ENCODE peak calls at places on chromosomes 6 and 20, in eight cellular contexts. One of them, this sample, is unnamed.

GRCh38 chr6:147040041-147040440 is 164.2 kb upstream of the STXBP5 start:
- DNase-seq in HCT116: no peak
- DNase-seq in body of pancreas: no peak
- DNase-seq in lower lobe of right lung: no peak
- DNase-seq in ovary: no peak
- DNase-seq in bronchial epithelial cell: no peak
- DNase-seq in HFF-Myc: no peak
- DNase-seq in progenitor cell of endocrine pancreas: no peak
- DNase-seq in this sample: peak; percentile 29

GRCh38 chr6:36947570-36948351 is 6.8 kb upstream of the PI16 start:
- DNase-seq in HCT116: peak; percentile 39
- DNase-seq in body of pancreas: no peak
- DNase-seq in lower lobe of right lung: no peak
- DNase-seq in ovary: no peak
- DNase-seq in bronchial epithelial cell: no peak
- DNase-seq in HFF-Myc: no peak
- DNase-seq in progenitor cell of endocrine pancreas: no peak
- DNase-seq in this sample: no peak

GRCh38 chr6:122165014-122165413 is 234.4 kb upstream of the HSF2 start:
- DNase-seq in HCT116: no peak
- DNase-seq in body of pancreas: no peak
- DNase-seq in lower lobe of right lung: no peak
- DNase-seq in ovary: no peak
- DNase-seq in bronchial epithelial cell: no peak
- DNase-seq in HFF-Myc: no peak
- DNase-seq in progenitor cell of endocrine pancreas: no peak
- DNase-seq in this sample: no peak

GRCh38 chr6:1208876-1209275 is 103.0 kb upstream of the FOXQ1 start:
- DNase-seq in HCT116: no peak
- DNase-seq in body of pancreas: no peak
- DNase-seq in lower lobe of right lung: no peak
- DNase-seq in ovary: no peak
- DNase-seq in bronchial epithelial cell: peak; percentile 72
- DNase-seq in HFF-Myc: no peak
- DNase-seq in progenitor cell of endocrine pancreas: no peak
- DNase-seq in this sample: peak; percentile 7

GRCh38 chr6:4059115-4059777 is 19.7 kb downstream of the FAM217A start:
- DNase-seq in HCT116: no peak
- DNase-seq in body of pancreas: no peak
- DNase-seq in lower lobe of right lung: no peak
- DNase-seq in ovary: no peak
- DNase-seq in bronchial epithelial cell: peak; percentile 93
- DNase-seq in HFF-Myc: peak; percentile 63
- DNase-seq in progenitor cell of endocrine pancreas: no peak
- DNase-seq in this sample: peak; percentile 74

GRCh38 chr20:13341737-13342393 is 120.8 kb downstream of the ISM1 start:
- DNase-seq in HCT116: no peak
- DNase-seq in body of pancreas: no peak
- DNase-seq in lower lobe of right lung: no peak
- DNase-seq in ovary: no peak
- DNase-seq in bronchial epithelial cell: no peak
- DNase-seq in HFF-Myc: peak; percentile 52
- DNase-seq in progenitor cell of endocrine pancreas: no peak
- DNase-seq in this sample: no peak

GRCh38 chr6:14447240-14447639 is 329.7 kb downstream of the CD83 start:
- DNase-seq in HCT116: no peak
- DNase-seq in body of pancreas: no peak
- DNase-seq in lower lobe of right lung: no peak
- DNase-seq in ovary: no peak
- DNase-seq in bronchial epithelial cell: peak; percentile 86
- DNase-seq in HFF-Myc: no peak
- DNase-seq in progenitor cell of endocrine pancreas: no peak
- DNase-seq in this sample: no peak

GRCh38 chr6:88376759-88377387 is 210.7 kb upstream of the CNR1 start:
- DNase-seq in HCT116: no peak
- DNase-seq in body of pancreas: no peak
- DNase-seq in lower lobe of right lung: no peak
- DNase-seq in ovary: no peak
- DNase-seq in bronchial epithelial cell: no peak
- DNase-seq in HFF-Myc: peak; percentile 24
- DNase-seq in progenitor cell of endocrine pancreas: no peak
- DNase-seq in this sample: peak; percentile 76

GRCh38 chr6:125188037-125188436 is 34.5 kb downstream of the TPD52L1 start:
- DNase-seq in HCT116: no peak
- DNase-seq in body of pancreas: no peak
- DNase-seq in lower lobe of right lung: no peak
- DNase-seq in ovary: no peak
- DNase-seq in bronchial epithelial cell: no peak
- DNase-seq in HFF-Myc: no peak
- DNase-seq in progenitor cell of endocrine pancreas: no peak
- DNase-seq in this sample: peak; percentile 69

GRCh38 chr6:10014561-10014960 is 400.3 kb downstream of the TFAP2A start:
- DNase-seq in HCT116: no peak
- DNase-seq in body of pancreas: no peak
- DNase-seq in lower lobe of right lung: no peak
- DNase-seq in ovary: no peak
- DNase-seq in bronchial epithelial cell: no peak
- DNase-seq in HFF-Myc: peak; percentile 10
- DNase-seq in progenitor cell of endocrine pancreas: no peak
- DNase-seq in this sample: no peak

GRCh38 chr6:108630050-108630714 is 69.5 kb downstream of the FOXO3 start:
- DNase-seq in HCT116: no peak
- DNase-seq in body of pancreas: no peak
- DNase-seq in lower lobe of right lung: no peak
- DNase-seq in ovary: no peak
- DNase-seq in bronchial epithelial cell: peak; percentile 52
- DNase-seq in HFF-Myc: no peak
- DNase-seq in progenitor cell of endocrine pancreas: no peak
- DNase-seq in this sample: no peak

GRCh38 chr20:17871181-17871580 is 97.4 kb downstream of the SNX5 start:
- DNase-seq in HCT116: no peak
- DNase-seq in body of pancreas: no peak
- DNase-seq in lower lobe of right lung: no peak
- DNase-seq in ovary: no peak
- DNase-seq in bronchial epithelial cell: no peak
- DNase-seq in HFF-Myc: no peak
- DNase-seq in progenitor cell of endocrine pancreas: no peak
- DNase-seq in this sample: peak; percentile 55

GRCh38 chr6:95094751-95095150 is 482.6 kb upstream of the MANEA start:
- DNase-seq in HCT116: peak; percentile 46
- DNase-seq in body of pancreas: no peak
- DNase-seq in lower lobe of right lung: no peak
- DNase-seq in ovary: no peak
- DNase-seq in bronchial epithelial cell: peak; percentile 87
- DNase-seq in HFF-Myc: no peak
- DNase-seq in progenitor cell of endocrine pancreas: no peak
- DNase-seq in this sample: peak; percentile 2

GRCh38 chr6:18477301-18477941 is 90.3 kb downstream of the RNF144B start:
- DNase-seq in HCT116: no peak
- DNase-seq in body of pancreas: no peak
- DNase-seq in lower lobe of right lung: no peak
- DNase-seq in ovary: no peak
- DNase-seq in bronchial epithelial cell: peak; percentile 29
- DNase-seq in HFF-Myc: no peak
- DNase-seq in progenitor cell of endocrine pancreas: no peak
- DNase-seq in this sample: no peak

GRCh38 chr6:88662163-88662580 is 301.2 kb downstream of the RNGTT start:
- DNase-seq in HCT116: peak; percentile 16
- DNase-seq in body of pancreas: peak; percentile 50
- DNase-seq in lower lobe of right lung: no peak
- DNase-seq in ovary: no peak
- DNase-seq in bronchial epithelial cell: no peak
- DNase-seq in HFF-Myc: no peak
- DNase-seq in progenitor cell of endocrine pancreas: no peak
- DNase-seq in this sample: no peak

GRCh38 chr6:25635886-25636317 is 16.1 kb upstream of the SCGN start:
- DNase-seq in HCT116: no peak
- DNase-seq in body of pancreas: no peak
- DNase-seq in lower lobe of right lung: no peak
- DNase-seq in ovary: no peak
- DNase-seq in bronchial epithelial cell: no peak
- DNase-seq in HFF-Myc: no peak
- DNase-seq in progenitor cell of endocrine pancreas: no peak
- DNase-seq in this sample: no peak

GRCh38 chr20:7656662-7657061 is 283.6 kb downstream of the HAO1 start:
- DNase-seq in HCT116: no peak
- DNase-seq in body of pancreas: no peak
- DNase-seq in lower lobe of right lung: no peak
- DNase-seq in ovary: no peak
- DNase-seq in bronchial epithelial cell: no peak
- DNase-seq in HFF-Myc: no peak
- DNase-seq in progenitor cell of endocrine pancreas: no peak
- DNase-seq in this sample: no peak

GRCh38 chr6:36738108-36738507 is 40.5 kb downstream of the RAB44 start:
- DNase-seq in HCT116: no peak
- DNase-seq in body of pancreas: no peak
- DNase-seq in lower lobe of right lung: no peak
- DNase-seq in ovary: no peak
- DNase-seq in bronchial epithelial cell: no peak
- DNase-seq in HFF-Myc: no peak
- DNase-seq in progenitor cell of endocrine pancreas: no peak
- DNase-seq in this sample: no peak

GRCh38 chr6:44539701-44540100 is 152.2 kb downstream of the CDC5L start:
- DNase-seq in HCT116: no peak
- DNase-seq in body of pancreas: no peak
- DNase-seq in lower lobe of right lung: no peak
- DNase-seq in ovary: no peak
- DNase-seq in bronchial epithelial cell: peak; percentile 63
- DNase-seq in HFF-Myc: no peak
- DNase-seq in progenitor cell of endocrine pancreas: no peak
- DNase-seq in this sample: no peak

GRCh38 chr20:1437222-1437904 is 29.3 kb downstream of the NSFL1C start:
- DNase-seq in HCT116: peak; percentile 71
- DNase-seq in body of pancreas: peak; percentile 67
- DNase-seq in lower lobe of right lung: peak; percentile 82
- DNase-seq in ovary: peak; percentile 69
- DNase-seq in bronchial epithelial cell: peak; percentile 72
- DNase-seq in HFF-Myc: peak; percentile 60
- DNase-seq in progenitor cell of endocrine pancreas: peak; percentile 51
- DNase-seq in this sample: peak; percentile 89

GRCh38 chr6:42774201-42774600 is 7.7 kb upstream of the BICRAL start:
- DNase-seq in HCT116: no peak
- DNase-seq in body of pancreas: no peak
- DNase-seq in lower lobe of right lung: no peak
- DNase-seq in ovary: no peak
- DNase-seq in bronchial epithelial cell: no peak
- DNase-seq in HFF-Myc: no peak
- DNase-seq in progenitor cell of endocrine pancreas: no peak
- DNase-seq in this sample: no peak

GRCh38 chr20:46357030-46357514 is 48.8 kb upstream of the CDH22 start:
- DNase-seq in HCT116: no peak
- DNase-seq in body of pancreas: no peak
- DNase-seq in lower lobe of right lung: no peak
- DNase-seq in ovary: peak; percentile 59
- DNase-seq in bronchial epithelial cell: no peak
- DNase-seq in HFF-Myc: no peak
- DNase-seq in progenitor cell of endocrine pancreas: no peak
- DNase-seq in this sample: no peak

GRCh38 chr20:20465259-20465658 is 97.4 kb downstream of the INSM1 start:
- DNase-seq in HCT116: no peak
- DNase-seq in body of pancreas: no peak
- DNase-seq in lower lobe of right lung: no peak
- DNase-seq in ovary: no peak
- DNase-seq in bronchial epithelial cell: no peak
- DNase-seq in HFF-Myc: no peak
- DNase-seq in progenitor cell of endocrine pancreas: no peak
- DNase-seq in this sample: no peak
- TF ChIP-seq CTCF in HCT116: peak; percentile 27
- TF ChIP-seq CTCF in body of pancreas: no peak
- TF ChIP-seq CTCF in lower lobe of right lung: no peak
- TF ChIP-seq CTCF in ovary: no peak
- TF ChIP-seq CTCF in bronchial epithelial cell: no peak
- TF ChIP-seq CTCF in HFF-Myc: peak; percentile 37
- TF ChIP-seq CTCF in progenitor cell of endocrine pancreas: peak; percentile 53
- TF ChIP-seq CTCF in this sample: peak; percentile 35

GRCh38 chr6:89934685-89935366 is 40.6 kb downstream of the GJA10 start:
- DNase-seq in HCT116: no peak
- DNase-seq in body of pancreas: no peak
- DNase-seq in lower lobe of right lung: no peak
- DNase-seq in ovary: no peak
- DNase-seq in bronchial epithelial cell: no peak
- DNase-seq in HFF-Myc: no peak
- DNase-seq in progenitor cell of endocrine pancreas: no peak
- DNase-seq in this sample: no peak
- TF ChIP-seq CTCF in HCT116: no peak
- TF ChIP-seq CTCF in body of pancreas: no peak
- TF ChIP-seq CTCF in lower lobe of right lung: no peak
- TF ChIP-seq CTCF in ovary: no peak
- TF ChIP-seq CTCF in bronchial epithelial cell: no peak
- TF ChIP-seq CTCF in HFF-Myc: no peak
- TF ChIP-seq CTCF in progenitor cell of endocrine pancreas: no peak
- TF ChIP-seq CTCF in this sample: no peak

DNA sequence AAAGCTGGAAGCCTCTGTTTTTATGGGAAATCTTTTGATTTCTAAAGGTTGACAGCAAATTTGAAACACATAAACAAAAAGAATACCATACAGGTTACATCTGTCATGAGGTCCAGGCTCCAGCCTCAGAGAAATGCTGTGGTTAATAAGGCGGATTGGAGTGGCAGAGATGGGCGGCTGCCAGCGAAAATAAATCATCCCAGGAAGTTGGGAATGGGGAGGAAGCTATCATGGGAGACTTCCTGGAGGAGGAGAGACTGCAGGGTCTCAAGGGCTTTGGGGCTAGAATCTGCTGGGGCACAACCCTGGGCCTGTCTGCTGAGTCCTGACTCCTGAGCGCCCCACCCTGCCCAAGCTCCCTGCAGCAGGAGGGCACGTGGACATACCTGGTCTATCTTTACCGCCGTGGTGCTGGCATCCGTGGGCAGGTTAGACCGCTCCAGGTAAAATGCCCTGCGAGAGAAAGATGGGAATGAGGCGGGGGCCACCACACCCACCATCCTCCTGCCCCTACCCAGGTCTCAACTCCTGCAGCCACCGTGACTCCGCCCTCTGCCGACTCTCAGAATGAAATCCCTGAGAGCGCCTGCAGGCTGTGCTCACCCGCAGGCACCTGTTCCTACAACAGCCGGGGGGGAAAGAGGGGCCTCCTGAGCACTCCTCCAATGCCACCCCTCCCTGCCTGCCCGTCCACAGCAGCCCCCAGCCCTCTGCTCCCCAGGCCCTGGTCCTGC is 197.3 kb downstream of the PREX1 start:
- DNase-seq in HCT116: no peak
- DNase-seq in body of pancreas: no peak
- DNase-seq in lower lobe of right lung: peak; percentile 28
- DNase-seq in ovary: no peak
- DNase-seq in bronchial epithelial cell: no peak
- DNase-seq in HFF-Myc: no peak
- DNase-seq in progenitor cell of endocrine pancreas: no peak
- DNase-seq in this sample: no peak
- TF ChIP-seq CTCF in HCT116: no peak
- TF ChIP-seq CTCF in body of pancreas: no peak
- TF ChIP-seq CTCF in lower lobe of right lung: no peak
- TF ChIP-seq CTCF in ovary: no peak
- TF ChIP-seq CTCF in bronchial epithelial cell: no peak
- TF ChIP-seq CTCF in HFF-Myc: no peak
- TF ChIP-seq CTCF in progenitor cell of endocrine pancreas: no peak
- TF ChIP-seq CTCF in this sample: no peak

DNA sequence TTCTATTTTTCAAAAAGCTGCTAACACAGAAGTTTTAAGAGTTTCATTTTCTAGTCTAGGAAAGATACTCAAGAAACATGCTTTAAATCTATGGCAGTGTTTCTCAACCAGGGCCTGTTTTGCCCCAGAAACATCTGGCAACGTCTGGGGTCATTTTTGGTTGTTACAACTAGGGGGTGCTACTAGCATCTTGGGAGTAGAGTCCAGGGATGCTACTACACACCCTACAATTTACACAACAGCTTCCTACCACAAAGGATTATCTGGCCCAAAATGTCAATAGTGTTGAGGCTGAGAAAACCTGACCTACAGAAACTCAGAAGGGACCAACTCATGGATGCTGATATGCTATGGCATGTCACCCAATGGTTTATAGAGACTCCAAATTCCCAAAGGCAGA is 24.4 kb downstream of the SERAC1 start:
- DNase-seq in HCT116: no peak
- DNase-seq in body of pancreas: no peak
- DNase-seq in lower lobe of right lung: no peak
- DNase-seq in ovary: no peak
- DNase-seq in bronchial epithelial cell: peak; percentile 41
- DNase-seq in HFF-Myc: no peak
- DNase-seq in progenitor cell of endocrine pancreas: no peak
- DNase-seq in this sample: peak; percentile 30
- TF ChIP-seq CTCF in HCT116: peak; percentile 56
- TF ChIP-seq CTCF in body of pancreas: no peak
- TF ChIP-seq CTCF in lower lobe of right lung: peak; percentile 8
- TF ChIP-seq CTCF in ovary: no peak
- TF ChIP-seq CTCF in bronchial epithelial cell: peak; percentile 45
- TF ChIP-seq CTCF in HFF-Myc: peak; percentile 40
- TF ChIP-seq CTCF in progenitor cell of endocrine pancreas: peak; percentile 22
- TF ChIP-seq CTCF in this sample: peak; percentile 42

This sample was measured in fibroblast of villous mesenchyme.